ENCODE peak calls at places on chromosomes 5 and 9, in nine cellular contexts. One of them, this sample, is unnamed.

GRCh38 chr5:75306746-75307145 is 30.3 kb upstream of the HMGCR start:
- DNase-seq in T-helper 9 cell: no peak
- DNase-seq in tibial artery: no peak
- DNase-seq in Jurkat, Clone E6-1: no peak
- DNase-seq in activated T-cell treated with anti-CD3 and anti-CD28 coated beads, Interleukin-2, amount 50 U/mL, for 4 hours: no peak
- DNase-seq in foreskin fibroblast: peak; percentile 34
- DNase-seq in central memory CD4-positive, alpha-beta T cell: no peak
- DNase-seq in transverse colon: no peak
- DNase-seq in mammary epithelial cell: no peak
- DNase-seq in this sample: no peak

GRCh38 chr9:96383165-96383939 is at the start of gene SLC35D2:
- DNase-seq in mammary epithelial cell: peak; percentile 56
- DNase-seq in central memory CD4-positive, alpha-beta T cell: peak; percentile 9
- DNase-seq in activated T-cell treated with anti-CD3 and anti-CD28 coated beads, Interleukin-2, amount 50 U/mL, for 4 hours: no peak
- DNase-seq in Jurkat, Clone E6-1: no peak
- DNase-seq in foreskin fibroblast: peak; percentile 82
- DNase-seq in tibial artery: peak; percentile 79
- DNase-seq in transverse colon: peak; percentile 87
- DNase-seq in T-helper 9 cell: no peak
- DNase-seq in this sample: peak; percentile 60

GRCh38 chr9:8917978-8918739 is 1118.6 kb upstream of the DMAC1 start:
- DNase-seq in foreskin fibroblast: no peak
- DNase-seq in central memory CD4-positive, alpha-beta T cell: no peak
- DNase-seq in Jurkat, Clone E6-1: no peak
- DNase-seq in T-helper 9 cell: no peak
- DNase-seq in transverse colon: no peak
- DNase-seq in activated T-cell treated with anti-CD3 and anti-CD28 coated beads, Interleukin-2, amount 50 U/mL, for 4 hours: no peak
- DNase-seq in mammary epithelial cell: no peak
- DNase-seq in tibial artery: no peak
- DNase-seq in this sample: no peak

GRCh38 chr9:98175013-98175679 is 17.3 kb downstream of the CORO2A start:
- DNase-seq in central memory CD4-positive, alpha-beta T cell: no peak
- DNase-seq in mammary epithelial cell: no peak
- DNase-seq in foreskin fibroblast: no peak
- DNase-seq in activated T-cell treated with anti-CD3 and anti-CD28 coated beads, Interleukin-2, amount 50 U/mL, for 4 hours: no peak
- DNase-seq in Jurkat, Clone E6-1: no peak
- DNase-seq in tibial artery: no peak
- DNase-seq in transverse colon: no peak
- DNase-seq in T-helper 9 cell: no peak
- DNase-seq in this sample: no peak

GRCh38 chr9:134209731-134210311 is 45.5 kb upstream of the RNU6ATAC start:
- DNase-seq in central memory CD4-positive, alpha-beta T cell: no peak
- DNase-seq in T-helper 9 cell: no peak
- DNase-seq in transverse colon: no peak
- DNase-seq in Jurkat, Clone E6-1: no peak
- DNase-seq in activated T-cell treated with anti-CD3 and anti-CD28 coated beads, Interleukin-2, amount 50 U/mL, for 4 hours: no peak
- DNase-seq in mammary epithelial cell: no peak
- DNase-seq in tibial artery: no peak
- DNase-seq in foreskin fibroblast: no peak
- DNase-seq in this sample: no peak

GRCh38 chr5:22835630-22836029 is 17.5 kb downstream of the CDH12 start:
- DNase-seq in foreskin fibroblast: no peak
- DNase-seq in mammary epithelial cell: no peak
- DNase-seq in activated T-cell treated with anti-CD3 and anti-CD28 coated beads, Interleukin-2, amount 50 U/mL, for 4 hours: no peak
- DNase-seq in T-helper 9 cell: no peak
- DNase-seq in central memory CD4-positive, alpha-beta T cell: no peak
- DNase-seq in tibial artery: no peak
- DNase-seq in transverse colon: no peak
- DNase-seq in Jurkat, Clone E6-1: no peak
- DNase-seq in this sample: no peak

GRCh38 chr5:63894690-63895089 is 67.6 kb downstream of the HTR1A start:
- DNase-seq in mammary epithelial cell: no peak
- DNase-seq in central memory CD4-positive, alpha-beta T cell: no peak
- DNase-seq in tibial artery: no peak
- DNase-seq in Jurkat, Clone E6-1: no peak
- DNase-seq in T-helper 9 cell: no peak
- DNase-seq in activated T-cell treated with anti-CD3 and anti-CD28 coated beads, Interleukin-2, amount 50 U/mL, for 4 hours: no peak
- DNase-seq in transverse colon: no peak
- DNase-seq in foreskin fibroblast: no peak
- DNase-seq in this sample: no peak

GRCh38 chr5:95822038-95822407 is 503 bp downstream of the GLRX start:
- DNase-seq in foreskin fibroblast: peak; percentile 72
- DNase-seq in Jurkat, Clone E6-1: no peak
- DNase-seq in T-helper 9 cell: peak; percentile 25
- DNase-seq in transverse colon: peak; percentile 70
- DNase-seq in tibial artery: peak; percentile 78
- DNase-seq in central memory CD4-positive, alpha-beta T cell: no peak
- DNase-seq in mammary epithelial cell: peak; percentile 19
- DNase-seq in activated T-cell treated with anti-CD3 and anti-CD28 coated beads, Interleukin-2, amount 50 U/mL, for 4 hours: no peak
- DNase-seq in this sample: no peak

GRCh38 chr5:78920604-78921003 is 64.5 kb downstream of the ARSB start:
- DNase-seq in Jurkat, Clone E6-1: no peak
- DNase-seq in mammary epithelial cell: no peak
- DNase-seq in activated T-cell treated with anti-CD3 and anti-CD28 coated beads, Interleukin-2, amount 50 U/mL, for 4 hours: no peak
- DNase-seq in tibial artery: no peak
- DNase-seq in transverse colon: no peak
- DNase-seq in T-helper 9 cell: no peak
- DNase-seq in central memory CD4-positive, alpha-beta T cell: no peak
- DNase-seq in foreskin fibroblast: peak; percentile 65
- DNase-seq in this sample: no peak

GRCh38 chr5:172775326-172776234 is 4.6 kb upstream of the DUSP1 start:
- DNase-seq in Jurkat, Clone E6-1: no peak
- DNase-seq in central memory CD4-positive, alpha-beta T cell: no peak
- DNase-seq in activated T-cell treated with anti-CD3 and anti-CD28 coated beads, Interleukin-2, amount 50 U/mL, for 4 hours: no peak
- DNase-seq in T-helper 9 cell: no peak
- DNase-seq in transverse colon: peak; percentile 84
- DNase-seq in mammary epithelial cell: peak; percentile 90
- DNase-seq in tibial artery: peak; percentile 94
- DNase-seq in foreskin fibroblast: peak; percentile 96
- DNase-seq in this sample: no peak

GRCh38 chr5:132391870-132392269 is 22.4 kb downstream of the SLC22A5 start:
- DNase-seq in transverse colon: no peak
- DNase-seq in activated T-cell treated with anti-CD3 and anti-CD28 coated beads, Interleukin-2, amount 50 U/mL, for 4 hours: no peak
- DNase-seq in foreskin fibroblast: no peak
- DNase-seq in mammary epithelial cell: no peak
- DNase-seq in Jurkat, Clone E6-1: no peak
- DNase-seq in central memory CD4-positive, alpha-beta T cell: no peak
- DNase-seq in tibial artery: no peak
- DNase-seq in T-helper 9 cell: no peak
- DNase-seq in this sample: no peak

GRCh38 chr9:994005-994404 is 17.6 kb downstream of the DMRT3 start:
- DNase-seq in transverse colon: no peak
- DNase-seq in foreskin fibroblast: no peak
- DNase-seq in mammary epithelial cell: no peak
- DNase-seq in T-helper 9 cell: no peak
- DNase-seq in tibial artery: no peak
- DNase-seq in activated T-cell treated with anti-CD3 and anti-CD28 coated beads, Interleukin-2, amount 50 U/mL, for 4 hours: no peak
- DNase-seq in central memory CD4-positive, alpha-beta T cell: no peak
- DNase-seq in Jurkat, Clone E6-1: peak; percentile 29
- DNase-seq in this sample: no peak

GRCh38 chr9:4289411-4290380 is 10.2 kb downstream of the GLIS3 start:
- DNase-seq in foreskin fibroblast: no peak
- DNase-seq in mammary epithelial cell: no peak
- DNase-seq in central memory CD4-positive, alpha-beta T cell: no peak
- DNase-seq in activated T-cell treated with anti-CD3 and anti-CD28 coated beads, Interleukin-2, amount 50 U/mL, for 4 hours: no peak
- DNase-seq in Jurkat, Clone E6-1: no peak
- DNase-seq in tibial artery: no peak
- DNase-seq in T-helper 9 cell: no peak
- DNase-seq in transverse colon: no peak
- DNase-seq in this sample: no peak

GRCh38 chr9:70593241-70593640 is 178.8 kb upstream of the KLF9 start:
- DNase-seq in foreskin fibroblast: no peak
- DNase-seq in mammary epithelial cell: no peak
- DNase-seq in T-helper 9 cell: no peak
- DNase-seq in tibial artery: no peak
- DNase-seq in central memory CD4-positive, alpha-beta T cell: no peak
- DNase-seq in transverse colon: no peak
- DNase-seq in Jurkat, Clone E6-1: no peak
- DNase-seq in activated T-cell treated with anti-CD3 and anti-CD28 coated beads, Interleukin-2, amount 50 U/mL, for 4 hours: no peak
- DNase-seq in this sample: no peak

GRCh38 chr5:84091400-84091799 is 293.3 kb downstream of the EDIL3 start:
- DNase-seq in activated T-cell treated with anti-CD3 and anti-CD28 coated beads, Interleukin-2, amount 50 U/mL, for 4 hours: no peak
- DNase-seq in mammary epithelial cell: no peak
- DNase-seq in T-helper 9 cell: no peak
- DNase-seq in tibial artery: no peak
- DNase-seq in Jurkat, Clone E6-1: no peak
- DNase-seq in foreskin fibroblast: no peak
- DNase-seq in central memory CD4-positive, alpha-beta T cell: no peak
- DNase-seq in transverse colon: no peak
- DNase-seq in this sample: no peak

GRCh38 chr5:95563367-95563766 is 8.5 kb downstream of the ARSK start:
- DNase-seq in T-helper 9 cell: no peak
- DNase-seq in activated T-cell treated with anti-CD3 and anti-CD28 coated beads, Interleukin-2, amount 50 U/mL, for 4 hours: no peak
- DNase-seq in foreskin fibroblast: no peak
- DNase-seq in mammary epithelial cell: no peak
- DNase-seq in tibial artery: no peak
- DNase-seq in transverse colon: no peak
- DNase-seq in Jurkat, Clone E6-1: no peak
- DNase-seq in central memory CD4-positive, alpha-beta T cell: no peak
- DNase-seq in this sample: no peak

GRCh38 chr5:122755740-122756139 is 19.1 kb upstream of the SNX2 start:
- DNase-seq in T-helper 9 cell: no peak
- DNase-seq in Jurkat, Clone E6-1: no peak
- DNase-seq in activated T-cell treated with anti-CD3 and anti-CD28 coated beads, Interleukin-2, amount 50 U/mL, for 4 hours: no peak
- DNase-seq in mammary epithelial cell: no peak
- DNase-seq in foreskin fibroblast: peak; percentile 47
- DNase-seq in central memory CD4-positive, alpha-beta T cell: no peak
- DNase-seq in tibial artery: no peak
- DNase-seq in transverse colon: no peak
- DNase-seq in this sample: no peak

GRCh38 chr5:55062039-55062779 is 38.2 kb downstream of the GZMK start:
- DNase-seq in mammary epithelial cell: no peak
- DNase-seq in tibial artery: no peak
- DNase-seq in T-helper 9 cell: peak; percentile 15
- DNase-seq in foreskin fibroblast: no peak
- DNase-seq in Jurkat, Clone E6-1: peak; percentile 83
- DNase-seq in central memory CD4-positive, alpha-beta T cell: peak; percentile 51
- DNase-seq in activated T-cell treated with anti-CD3 and anti-CD28 coated beads, Interleukin-2, amount 50 U/mL, for 4 hours: peak; percentile 10
- DNase-seq in transverse colon: peak; percentile 30
- DNase-seq in this sample: no peak

GRCh38 chr9:81868145-81868544 is 60.1 kb upstream of the SPATA31D4 start:
- DNase-seq in Jurkat, Clone E6-1: no peak
- DNase-seq in activated T-cell treated with anti-CD3 and anti-CD28 coated beads, Interleukin-2, amount 50 U/mL, for 4 hours: no peak
- DNase-seq in mammary epithelial cell: no peak
- DNase-seq in foreskin fibroblast: no peak
- DNase-seq in T-helper 9 cell: no peak
- DNase-seq in central memory CD4-positive, alpha-beta T cell: no peak
- DNase-seq in transverse colon: no peak
- DNase-seq in tibial artery: no peak
- DNase-seq in this sample: no peak

GRCh38 chr5:154411338-154411737 is 34.5 kb upstream of the SAP30L start:
- DNase-seq in T-helper 9 cell: no peak
- DNase-seq in Jurkat, Clone E6-1: no peak
- DNase-seq in activated T-cell treated with anti-CD3 and anti-CD28 coated beads, Interleukin-2, amount 50 U/mL, for 4 hours: no peak
- DNase-seq in transverse colon: no peak
- DNase-seq in tibial artery: no peak
- DNase-seq in central memory CD4-positive, alpha-beta T cell: no peak
- DNase-seq in mammary epithelial cell: no peak
- DNase-seq in foreskin fibroblast: no peak
- DNase-seq in this sample: no peak

GRCh38 chr9:98790601-98791146 is 5.7 kb downstream of the ANKS6 start:
- DNase-seq in transverse colon: no peak
- DNase-seq in foreskin fibroblast: no peak
- DNase-seq in T-helper 9 cell: no peak
- DNase-seq in Jurkat, Clone E6-1: no peak
- DNase-seq in activated T-cell treated with anti-CD3 and anti-CD28 coated beads, Interleukin-2, amount 50 U/mL, for 4 hours: no peak
- DNase-seq in central memory CD4-positive, alpha-beta T cell: no peak
- DNase-seq in mammary epithelial cell: no peak
- DNase-seq in tibial artery: no peak
- DNase-seq in this sample: no peak

GRCh38 chr9:30846644-30847043 is 1537.8 kb upstream of the ACO1 start:
- DNase-seq in central memory CD4-positive, alpha-beta T cell: no peak
- DNase-seq in tibial artery: no peak
- DNase-seq in mammary epithelial cell: no peak
- DNase-seq in transverse colon: no peak
- DNase-seq in activated T-cell treated with anti-CD3 and anti-CD28 coated beads, Interleukin-2, amount 50 U/mL, for 4 hours: no peak
- DNase-seq in Jurkat, Clone E6-1: no peak
- DNase-seq in T-helper 9 cell: no peak
- DNase-seq in foreskin fibroblast: no peak
- DNase-seq in this sample: no peak

GRCh38 chr9:76519027-76519835 is 60.2 kb downstream of the GCNT1 start:
- DNase-seq in transverse colon: no peak
- DNase-seq in T-helper 9 cell: no peak
- DNase-seq in tibial artery: no peak
- DNase-seq in Jurkat, Clone E6-1: no peak
- DNase-seq in foreskin fibroblast: no peak
- DNase-seq in mammary epithelial cell: peak; percentile 78
- DNase-seq in central memory CD4-positive, alpha-beta T cell: no peak
- DNase-seq in activated T-cell treated with anti-CD3 and anti-CD28 coated beads, Interleukin-2, amount 50 U/mL, for 4 hours: no peak
- DNase-seq in this sample: no peak

GRCh38 chr5:151098185-151098813 is 17.5 kb upstream of the TNIP1 start:
- DNase-seq in mammary epithelial cell: no peak
- DNase-seq in tibial artery: no peak
- DNase-seq in Jurkat, Clone E6-1: no peak
- DNase-seq in foreskin fibroblast: no peak
- DNase-seq in T-helper 9 cell: no peak
- DNase-seq in activated T-cell treated with anti-CD3 and anti-CD28 coated beads, Interleukin-2, amount 50 U/mL, for 4 hours: no peak
- DNase-seq in transverse colon: no peak
- DNase-seq in central memory CD4-positive, alpha-beta T cell: no peak
- DNase-seq in this sample: no peak

GRCh38 chr9:93903886-93904648 is 51.1 kb downstream of the BARX1 start:
- DNase-seq in transverse colon: no peak
- DNase-seq in Jurkat, Clone E6-1: no peak
- DNase-seq in central memory CD4-positive, alpha-beta T cell: no peak
- DNase-seq in foreskin fibroblast: no peak
- DNase-seq in tibial artery: peak; percentile 55
- DNase-seq in T-helper 9 cell: no peak
- DNase-seq in activated T-cell treated with anti-CD3 and anti-CD28 coated beads, Interleukin-2, amount 50 U/mL, for 4 hours: no peak
- DNase-seq in mammary epithelial cell: no peak
- DNase-seq in this sample: no peak

GRCh38 chr5:173094012-173094661 is 38.0 kb downstream of the CREBRF start:
- DNase-seq in tibial artery: no peak
- DNase-seq in activated T-cell treated with anti-CD3 and anti-CD28 coated beads, Interleukin-2, amount 50 U/mL, for 4 hours: no peak
- DNase-seq in Jurkat, Clone E6-1: no peak
- DNase-seq in T-helper 9 cell: no peak
- DNase-seq in foreskin fibroblast: peak; percentile 83
- DNase-seq in transverse colon: no peak
- DNase-seq in mammary epithelial cell: peak; percentile 42
- DNase-seq in central memory CD4-positive, alpha-beta T cell: no peak
- DNase-seq in this sample: no peak

GRCh38 chr9:71743217-71743705 is 25.1 kb downstream of the CEMIP2 start:
- DNase-seq in transverse colon: no peak
- DNase-seq in foreskin fibroblast: peak; percentile 76
- DNase-seq in mammary epithelial cell: peak; percentile 41
- DNase-seq in tibial artery: no peak
- DNase-seq in T-helper 9 cell: no peak
- DNase-seq in activated T-cell treated with anti-CD3 and anti-CD28 coated beads, Interleukin-2, amount 50 U/mL, for 4 hours: no peak
- DNase-seq in central memory CD4-positive, alpha-beta T cell: no peak
- DNase-seq in Jurkat, Clone E6-1: no peak
- DNase-seq in this sample: no peak

GRCh38 chr9:94773655-94774054 is 47.2 kb downstream of the AOPEP start:
- DNase-seq in foreskin fibroblast: no peak
- DNase-seq in tibial artery: no peak
- DNase-seq in Jurkat, Clone E6-1: no peak
- DNase-seq in central memory CD4-positive, alpha-beta T cell: no peak
- DNase-seq in T-helper 9 cell: no peak
- DNase-seq in mammary epithelial cell: no peak
- DNase-seq in activated T-cell treated with anti-CD3 and anti-CD28 coated beads, Interleukin-2, amount 50 U/mL, for 4 hours: no peak
- DNase-seq in transverse colon: no peak
- DNase-seq in this sample: no peak

GRCh38 chr9:5336683-5337082 is 3.0 kb downstream of the RLN1 start:
- DNase-seq in tibial artery: no peak
- DNase-seq in T-helper 9 cell: peak; percentile 18
- DNase-seq in central memory CD4-positive, alpha-beta T cell: peak; percentile 66
- DNase-seq in transverse colon: no peak
- DNase-seq in activated T-cell treated with anti-CD3 and anti-CD28 coated beads, Interleukin-2, amount 50 U/mL, for 4 hours: peak; percentile 7
- DNase-seq in mammary epithelial cell: no peak
- DNase-seq in foreskin fibroblast: no peak
- DNase-seq in Jurkat, Clone E6-1: peak; percentile 52
- DNase-seq in this sample: no peak

This sample was measured in 8988T.